ENCODE peak calls at places on chromosomes 3 and 15, in four cellular contexts. R is K562, C is WTC11, B is HepG2. Z is an unnamed sample.

GRCh38 chr3:61985020-61985419 is 388.3 kb downstream of the FEZF2 start:
- DNase-seq in C (no peak), R (no peak), B (no peak), Z (no peak)

GRCh38 chr15:26157081-26157480 is 294.0 kb upstream of the ATP10A start:
- DNase-seq in R (no peak), B (no peak), C (no peak), Z (no peak)

GRCh38 chr3:107690522-107691138 is 167.9 kb downstream of the BBX start:
- DNase-seq in C (no peak), B (peak), R (peak), Z (peak)

GRCh38 chr3:30439451-30440053 is 166.8 kb upstream of the TGFBR2 start:
- DNase-seq in R (no peak), B (no peak), C (no peak), Z (no peak)

GRCh38 chr3:100158877-100159563 is 44.7 kb upstream of the FILIP1L start:
- DNase-seq in R (no peak), B (no peak), C (no peak), Z (no peak)

GRCh38 chr3:123152656-123153055 is 49.1 kb upstream of the SEC22A start:
- DNase-seq in R (no peak), C (no peak), B (no peak), Z (no peak)

GRCh38 chr15:101105059-101105851 is 146.6 kb downstream of the CHSY1 start:
- DNase-seq in R (no peak), B (no peak), C (no peak), Z (no peak)

GRCh38 chr3:176075046-176075445 is 1122.2 kb downstream of the TBL1XR1 start:
- DNase-seq in B (no peak), R (no peak), C (no peak), Z (no peak)

GRCh38 chr15:79364571-79365240 is 53.8 kb downstream of the TMED3 start:
- DNase-seq in B (no peak), C (no peak), R (no peak), Z (no peak)

GRCh38 chr3:149003653-149004305 is 12.4 kb downstream of the GYG1 start:
- DNase-seq in R (no peak), C (no peak), B (no peak), Z (no peak)

GRCh38 chr3:49469037-49469875 is 811 bp upstream of the DAG1 start:
- DNase-seq in B (peak), R (peak), C (peak), Z (peak)

GRCh38 chr3:38138347-38139190 is at the start of gene MYD88:
- DNase-seq in R (peak), B (peak), C (peak), Z (peak)

GRCh38 chr3:141266797-141267555 is 35.4 kb downstream of the PXYLP1 start:
- DNase-seq in R (no peak), C (no peak), B (no peak), Z (no peak)

GRCh38 chr15:43777293-43777819 is 590 bp upstream of the ELL3 start:
- DNase-seq in C (peak), R (peak), B (peak), Z (no peak)

GRCh38 chr3:148079370-148079769 is 618.3 kb upstream of the AGTR1 start:
- DNase-seq in B (no peak), C (no peak), R (no peak), Z (no peak)

GRCh38 chr3:107985496-107985895 is 105.3 kb downstream of the CD47 start:
- DNase-seq in C (no peak), B (no peak), R (no peak), Z (no peak)

GRCh38 chr3:132047209-132047608 is 12.4 kb upstream of the CPNE4 start:
- DNase-seq in B (no peak), R (no peak), C (no peak), Z (no peak)

GRCh38 chr15:84079885-84080777 is 155.4 kb upstream of the GOLGA6L4 start:
- DNase-seq in R (peak), B (no peak), C (peak), Z (no peak)

GRCh38 chr15:85009435-85009834 is 27.8 kb downstream of the PDE8A start:
- DNase-seq in B (no peak), R (no peak), C (no peak), Z (no peak)

GRCh38 chr15:29101491-29101890 is 168.1 kb downstream of the NSMCE3 start:
- DNase-seq in C (no peak), B (no peak), R (no peak), Z (no peak)

GRCh38 chr3:25454411-25454927 is 26.4 kb downstream of the RARB start:
- DNase-seq in C (no peak), R (no peak), B (no peak), Z (no peak)

GRCh38 chr15:92903588-92903955 is 3.4 kb downstream of the CHD2 start:
- DNase-seq in C (no peak), B (no peak), R (no peak), Z (no peak)

GRCh38 chr3:8794247-8794646 is 24.8 kb upstream of the OXTR start:
- DNase-seq in C (no peak), B (no peak), R (no peak), Z (no peak)

GRCh38 chr3:55662683-55663082 is 175.6 kb upstream of the WNT5A start:
- DNase-seq in C (no peak), B (no peak), R (no peak), Z (no peak)

DNA sequence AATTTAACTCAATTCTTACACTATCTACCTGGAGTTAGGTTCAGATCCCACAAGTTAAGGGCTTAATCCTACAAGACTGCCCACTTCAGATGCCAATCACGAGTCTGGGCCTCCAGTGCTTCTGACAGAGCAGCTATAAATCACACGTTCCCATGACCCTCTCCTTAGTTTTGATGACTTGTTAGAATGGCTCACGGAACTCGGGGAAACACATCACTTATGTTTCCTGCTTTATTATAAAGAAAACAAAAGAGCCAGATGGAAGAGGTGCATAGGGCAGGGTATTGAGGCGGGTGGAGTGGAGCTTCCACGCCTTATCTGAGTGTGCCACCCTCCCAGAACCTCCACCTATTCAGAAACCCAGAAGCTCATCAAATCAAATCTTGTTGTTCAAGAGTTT is 170.8 kb downstream of the MOBP start:
- DNase-seq in R (peak), C (no peak), B (no peak), Z (no peak)
- TF ChIP-seq HMGXB4 in R (no peak), C (no peak), B (no peak), Z (no peak)

GRCh38 chr3:45462522-45463262 is 74.3 kb downstream of the LARS2 start:
- DNase-seq in R (no peak), C (no peak), B (no peak), Z (no peak)
- TF ChIP-seq HMGXB4 in R (no peak), C (no peak), B (no peak), Z (no peak)

GRCh38 chr15:81195339-81195864 is 1.3 kb upstream of the IL16 start:
- DNase-seq in B (no peak), C (no peak), R (no peak), Z (no peak)

GRCh38 chr15:81199031-81199779 is 2.5 kb downstream of the IL16 start:
- DNase-seq in C (no peak), B (no peak), R (no peak), Z (no peak)

GRCh38 chr15:81197688-81198281 is 1.1 kb downstream of the IL16 start:
- DNase-seq in R (no peak), C (no peak), B (no peak), Z (no peak)

GRCh38 chr15:81196576-81197254 is at the start of gene IL16:
- DNase-seq in R (no peak), C (no peak), B (no peak), Z (no peak)

GRCh38 chr15:81197255-81197630 is 564 bp downstream of the IL16 start:
- DNase-seq in B (no peak), C (no peak), R (no peak), Z (no peak)
- TF ChIP-seq HMGXB4 in B (no peak), C (no peak), R (no peak), Z (no peak)

DNA sequence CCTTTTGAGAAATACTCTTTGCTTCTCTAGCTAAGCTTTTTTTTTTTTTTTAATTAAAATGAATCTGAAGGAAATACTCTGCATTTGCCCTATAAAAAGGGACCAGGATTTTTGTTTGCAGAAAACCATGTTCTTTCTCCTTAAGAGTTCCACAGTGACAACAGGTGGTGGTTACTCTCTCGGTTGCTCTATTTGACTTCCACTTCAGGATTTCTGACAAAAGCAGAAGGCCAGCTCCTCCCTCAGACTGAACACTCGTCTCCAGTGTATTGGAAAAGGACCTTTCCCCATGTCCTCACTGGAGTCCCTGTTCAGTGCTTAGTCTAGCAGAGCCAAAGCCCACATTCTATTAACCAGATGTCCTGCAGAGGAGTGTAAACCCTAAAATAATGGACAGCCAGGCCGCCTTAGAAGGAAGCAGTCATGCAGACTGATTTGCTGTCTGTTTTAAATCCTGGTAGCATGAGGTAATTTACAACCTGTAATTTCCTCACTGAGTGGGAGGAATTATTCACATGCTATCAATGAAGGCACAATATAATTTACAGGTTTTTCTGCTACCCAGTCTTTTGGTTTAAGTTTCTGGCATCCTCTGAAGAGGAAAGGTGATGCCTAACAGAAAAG is 599.3 kb downstream of the PYDC2 start:
- DNase-seq in R (no peak), B (no peak), C (no peak), Z (no peak)
- TF ChIP-seq HMGXB4 in R (no peak), B (no peak), C (no peak), Z (no peak)

DNA sequence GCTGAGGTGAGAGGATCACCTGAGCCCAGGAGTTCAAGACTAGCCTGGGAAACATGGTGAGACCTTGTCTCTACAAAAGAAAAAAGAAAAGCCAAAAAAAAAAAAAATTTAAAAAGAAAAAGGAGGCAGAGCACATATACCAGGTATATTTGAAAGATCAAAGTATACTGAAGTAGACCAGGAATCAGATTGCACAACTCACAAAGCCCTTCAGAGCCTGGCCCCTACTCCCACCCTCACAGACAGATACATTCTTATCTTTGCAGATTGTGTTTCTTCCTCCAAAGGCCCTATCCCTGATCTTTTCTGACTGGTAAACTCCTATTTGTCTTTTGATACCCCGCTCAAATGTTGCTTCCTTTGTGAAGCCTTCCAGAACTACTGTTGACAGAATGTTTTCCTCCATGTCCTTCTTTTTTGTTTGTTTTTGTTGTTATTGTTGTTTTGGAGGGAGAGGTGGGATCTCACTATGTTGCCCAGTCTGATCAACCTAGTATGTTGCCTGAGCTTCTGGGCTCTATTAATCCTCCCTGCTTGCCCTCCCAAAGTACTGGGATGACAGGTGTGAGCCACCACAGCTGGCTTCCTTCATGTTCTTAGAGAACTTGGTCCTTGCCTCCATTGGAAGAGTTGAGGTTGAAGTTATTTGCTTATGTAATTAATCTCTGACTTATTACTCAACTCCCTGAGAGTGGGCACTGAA is 9.8 kb upstream of the ITGB5 start:
- DNase-seq in B (no peak), R (no peak), C (no peak), Z (no peak)
- TF ChIP-seq HMGXB4 in B (no peak), R (no peak), C (no peak), Z (no peak)

DNA sequence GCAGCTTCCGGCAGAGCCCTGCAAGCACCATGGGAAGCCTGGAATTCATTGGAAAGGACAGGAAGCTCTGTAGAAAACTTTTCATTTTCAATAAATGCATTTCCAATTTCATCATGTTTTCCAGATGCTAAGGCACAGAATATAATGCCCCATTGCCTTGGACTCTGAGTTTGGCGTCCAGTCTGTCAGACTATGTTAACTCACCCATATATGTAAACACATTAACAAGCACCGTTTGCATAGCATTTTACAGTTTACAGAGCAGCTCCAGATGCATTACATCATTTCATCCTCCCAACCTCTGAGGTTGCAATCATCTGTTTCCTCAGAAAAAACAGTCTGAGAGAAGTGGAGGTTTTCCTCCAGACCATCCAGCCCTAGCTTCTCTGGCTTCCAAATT is 26.3 kb downstream of the CYP19A1 start:
- DNase-seq in R (no peak), C (no peak), B (peak), Z (no peak)
- TF ChIP-seq HMGXB4 in R (no peak), C (no peak), B (no peak), Z (no peak)